ENCODE peak calls at places on chromosomes 11 and 22, in seven cellular contexts. F is CD8-positive, alpha-beta memory T cell; K is CD8-positive, alpha-beta T cell; G is psoas muscle; H is adrenal gland; I is CD4-positive, CD25-positive, alpha-beta regulatory T cell; S is GM06990. Z is an unnamed sample.

GRCh38 chr11:133693110-133693509 is 152.2 kb downstream of the SPATA19 start:
- DNase-seq in F (no peak), K (no peak), G (no peak), H (no peak), I (no peak), S (no peak), Z (no peak)

GRCh38 chr22:40401981-40402406 is 31.6 kb downstream of the SGSM3 start:
- DNase-seq in F (no peak), K (no peak), G (no peak), H (no peak), I (no peak), S (no peak), Z (peak; percentile 43)

GRCh38 chr11:30326114-30326783 is 3.3 kb downstream of the ARL14EP start:
- DNase-seq in F (no peak), K (no peak), G (no peak), H (no peak), I (no peak), S (no peak), Z (no peak)

GRCh38 chr11:7654094-7654742 is 19.1 kb downstream of the CYB5R2 start:
- DNase-seq in F (no peak), K (no peak), G (no peak), H (peak; percentile 75), I (no peak), S (no peak), Z (no peak)

GRCh38 chr11:71948314-71949027 is 19.6 kb downstream of the RNF121 start:
- DNase-seq in F (no peak), K (no peak), G (no peak), H (peak; percentile 73), I (no peak), S (no peak), Z (peak; percentile 14)

GRCh38 chr11:31060880-31061279 is 308.7 kb downstream of the DCDC1 start:
- DNase-seq in F (no peak), K (no peak), G (no peak), H (no peak), I (no peak), S (no peak), Z (no peak)

GRCh38 chr11:79086056-79086455 is 354.8 kb downstream of the TENM4 start:
- DNase-seq in F (no peak), K (no peak), G (no peak), H (no peak), I (no peak), S (no peak), Z (no peak)

GRCh38 chr22:37080438-37080837 is 28.9 kb downstream of the KCTD17 start:
- DNase-seq in F (no peak), K (no peak), G (no peak), H (no peak), I (no peak), S (no peak), Z (no peak)

GRCh38 chr11:57546869-57547518 is 9.6 kb downstream of the SMTNL1 start:
- DNase-seq in F (no peak), K (no peak), G (no peak), H (peak; percentile 62), I (no peak), S (no peak), Z (no peak)

GRCh38 chr11:8060801-8061554 is 20.0 kb upstream of the TUB start:
- DNase-seq in F (no peak), K (no peak), G (no peak), H (peak; percentile 65), I (no peak), S (no peak), Z (no peak)

GRCh38 chr11:15627560-15627959 is 512.8 kb downstream of the INSC start:
- DNase-seq in F (no peak), K (no peak), G (no peak), H (no peak), I (no peak), S (no peak), Z (no peak)

GRCh38 chr22:21643533-21644357 is 1.6 kb downstream of the SDF2L1 start:
- DNase-seq in F (no peak), K (no peak), G (no peak), H (no peak), I (no peak), S (no peak), Z (no peak)

GRCh38 chr11:48006301-48006992 is 26.1 kb downstream of the PTPRJ start:
- DNase-seq in F (no peak), K (no peak), G (no peak), H (no peak), I (no peak), S (peak; percentile 87), Z (no peak)

GRCh38 chr11:75968021-75968685 is 153.1 kb downstream of the UVRAG start:
- DNase-seq in F (no peak), K (no peak), G (no peak), H (no peak), I (no peak), S (no peak), Z (no peak)

GRCh38 chr11:1503708-1504104 is 17.1 kb upstream of the MOB2 start:
- DNase-seq in F (no peak), K (no peak), G (peak; percentile 86), H (no peak), I (no peak), S (no peak), Z (no peak)

GRCh38 chr11:92376146-92376599 is 151.6 kb downstream of the FAT3 start:
- DNase-seq in F (no peak), K (no peak), G (no peak), H (no peak), I (no peak), S (no peak), Z (no peak)

GRCh38 chr22:21719024-21719423 is 16.6 kb downstream of the YPEL1 start:
- DNase-seq in F (no peak), K (no peak), G (no peak), H (no peak), I (no peak), S (no peak), Z (no peak)

GRCh38 chr22:42364641-42365336 is 67.4 kb downstream of the NFAM1 start:
- DNase-seq in F (no peak), K (no peak), G (no peak), H (no peak), I (no peak), S (no peak), Z (no peak)

GRCh38 chr11:133928628-133929059 is 28.1 kb downstream of the IGSF9B start:
- DNase-seq in F (peak; percentile 14), K (peak; percentile 38), G (no peak), H (no peak), I (peak; percentile 18), S (no peak), Z (peak; percentile 58)

GRCh38 chr11:95653099-95653498 is 136.5 kb downstream of the FAM76B start:
- DNase-seq in F (no peak), K (no peak), G (no peak), H (no peak), I (no peak), S (no peak), Z (no peak)

GRCh38 chr11:95661159-95661558 is 128.4 kb downstream of the FAM76B start:
- DNase-seq in F (no peak), K (no peak), G (no peak), H (no peak), I (no peak), S (no peak), Z (no peak)

GRCh38 chr11:95660038-95660437 is 129.5 kb downstream of the FAM76B start:
- DNase-seq in F (no peak), K (no peak), G (no peak), H (no peak), I (no peak), S (no peak), Z (no peak)

GRCh38 chr11:95655544-95655943 is 134.0 kb downstream of the FAM76B start:
- DNase-seq in F (no peak), K (no peak), G (no peak), H (no peak), I (no peak), S (no peak), Z (no peak)

GRCh38 chr11:95659088-95659487 is 130.5 kb downstream of the FAM76B start:
- DNase-seq in F (no peak), K (no peak), G (no peak), H (no peak), I (no peak), S (no peak), Z (no peak)
- H3K4me3 ChIP-seq in F (no peak overlapping the region), K (no peak overlapping the region), G (no peak overlapping the region), H (no peak overlapping the region), I (peak overlapping the region; percentile 39), S (no peak overlapping the region), Z (no peak overlapping the region)

GRCh38 chr11:73913472-73913871 is 36.7 kb downstream of the PAAF1 start:
- DNase-seq in F (no peak), K (no peak), G (no peak), H (no peak), I (no peak), S (no peak), Z (no peak)

GRCh38 chr11:73912045-73912444 is 35.2 kb downstream of the PAAF1 start:
- DNase-seq in F (no peak), K (no peak), G (no peak), H (no peak), I (no peak), S (no peak), Z (no peak)

GRCh38 chr11:73914284-73914683 is 36.5 kb upstream of the DNAJB13 start:
- DNase-seq in F (no peak), K (no peak), G (no peak), H (no peak), I (no peak), S (no peak), Z (no peak)

GRCh38 chr11:73921180-73921579 is 29.6 kb upstream of the DNAJB13 start:
- DNase-seq in F (no peak), K (no peak), G (no peak), H (no peak), I (no peak), S (no peak), Z (no peak)

GRCh38 chr11:73916435-73916834 is 34.4 kb upstream of the DNAJB13 start:
- DNase-seq in F (no peak), K (no peak), G (no peak), H (no peak), I (no peak), S (no peak), Z (no peak)
- H3K36me3 ChIP-seq in F (peaks cover 39% of the 10 kb centered on the region), K (peaks cover 27% of the 10 kb centered on the region), G (peaks cover 21% of the 10 kb centered on the region), H (peaks cover 44% of the 10 kb centered on the region), I (peaks cover 67% of the 10 kb centered on the region), S (peaks cover 13% of the 10 kb centered on the region), Z (peaks cover 43% of the 10 kb centered on the region)

GRCh38 chr11:64339754-64340408 is at the start of gene CCDC88B:
- DNase-seq in F (peak; percentile 83), K (peak; percentile 82), G (peak; percentile 77), H (no peak), I (peak; percentile 82), S (peak; percentile 83), Z (peak; percentile 77)
- H3K4me3 ChIP-seq in F (peak within 1 kb of the TSS; percentile 46), K (peak within 1 kb of the TSS; percentile 79), G (no peak within 1 kb of the TSS), H (no peak within 1 kb of the TSS), I (peak within 1 kb of the TSS; percentile 68), S (peak within 1 kb of the TSS; percentile 90), Z (no peak within 1 kb of the TSS)

GRCh38 chr11:68936358-68936636 is 32.6 kb downstream of the IGHMBP2 start:
- DNase-seq in F (no peak), K (no peak), G (no peak), H (no peak), I (no peak), S (no peak), Z (no peak)
- H3K36me3 ChIP-seq in F (peaks cover 15% of the 10 kb centered on the region), K (peaks cover 13% of the 10 kb centered on the region), G (peaks cover 7% of the 10 kb centered on the region), H (peaks cover 71% of the 10 kb centered on the region), I (peaks cover 48% of the 10 kb centered on the region), S (peaks cover 45% of the 10 kb centered on the region), Z (peaks cover 72% of the 10 kb centered on the region)